ENCODE peak calls at places on chromosomes 13 and 19, in seven cellular contexts. One of them, this sample, is unnamed.

GRCh38 chr19:50392759-50393158 is 8.6 kb downstream of the POLD1 start:
- DNase-seq in glutamatergic neuron: no peak
- DNase-seq in IMR-90: no peak
- DNase-seq in RWPE1: no peak
- DNase-seq in activated T-cell treated with anti-CD3 and anti-CD28 coated beads for 24 hours: no peak
- DNase-seq in iris pigment epithelial cell: no peak
- DNase-seq in GM03348: no peak
- DNase-seq in this sample: no peak

GRCh38 chr19:42092350-42092749 is 16.4 kb downstream of the ZNF574 start:
- DNase-seq in glutamatergic neuron: no peak
- DNase-seq in RWPE1: peak; percentile 45
- DNase-seq in IMR-90: no peak
- DNase-seq in activated T-cell treated with anti-CD3 and anti-CD28 coated beads for 24 hours: peak; percentile 23
- DNase-seq in GM03348: peak; percentile 45
- DNase-seq in iris pigment epithelial cell: no peak
- DNase-seq in this sample: peak; percentile 42

GRCh38 chr13:30731658-30732390 is 3.5 kb upstream of the ALOX5AP start:
- DNase-seq in glutamatergic neuron: no peak
- DNase-seq in RWPE1: no peak
- DNase-seq in activated T-cell treated with anti-CD3 and anti-CD28 coated beads for 24 hours: no peak
- DNase-seq in iris pigment epithelial cell: no peak
- DNase-seq in GM03348: no peak
- DNase-seq in IMR-90: no peak
- DNase-seq in this sample: no peak

GRCh38 chr19:56137405-56137804 is 3.7 kb upstream of the ZNF444 start:
- DNase-seq in GM03348: no peak
- DNase-seq in RWPE1: no peak
- DNase-seq in activated T-cell treated with anti-CD3 and anti-CD28 coated beads for 24 hours: no peak
- DNase-seq in iris pigment epithelial cell: no peak
- DNase-seq in IMR-90: no peak
- DNase-seq in glutamatergic neuron: no peak
- DNase-seq in this sample: no peak

GRCh38 chr13:21481359-21481758 is 22.3 kb upstream of the ZDHHC20 start:
- DNase-seq in activated T-cell treated with anti-CD3 and anti-CD28 coated beads for 24 hours: no peak
- DNase-seq in iris pigment epithelial cell: no peak
- DNase-seq in glutamatergic neuron: no peak
- DNase-seq in RWPE1: no peak
- DNase-seq in IMR-90: no peak
- DNase-seq in GM03348: peak; percentile 14
- DNase-seq in this sample: no peak

GRCh38 chr19:48659768-48660167 is 13.0 kb downstream of the NTN5 start:
- DNase-seq in RWPE1: peak; percentile 82
- DNase-seq in glutamatergic neuron: no peak
- DNase-seq in GM03348: no peak
- DNase-seq in activated T-cell treated with anti-CD3 and anti-CD28 coated beads for 24 hours: no peak
- DNase-seq in IMR-90: no peak
- DNase-seq in iris pigment epithelial cell: peak; percentile 63
- DNase-seq in this sample: no peak

GRCh38 chr13:114129649-114130062 is 2.8 kb downstream of the RASA3 start:
- DNase-seq in glutamatergic neuron: no peak
- DNase-seq in GM03348: no peak
- DNase-seq in iris pigment epithelial cell: no peak
- DNase-seq in activated T-cell treated with anti-CD3 and anti-CD28 coated beads for 24 hours: peak; percentile 26
- DNase-seq in IMR-90: no peak
- DNase-seq in RWPE1: no peak
- DNase-seq in this sample: no peak

GRCh38 chr19:16541526-16542044 is 652 bp downstream of the CHERP start:
- DNase-seq in IMR-90: peak; percentile 11
- DNase-seq in activated T-cell treated with anti-CD3 and anti-CD28 coated beads for 24 hours: no peak
- DNase-seq in RWPE1: no peak
- DNase-seq in GM03348: no peak
- DNase-seq in iris pigment epithelial cell: peak; percentile 42
- DNase-seq in glutamatergic neuron: no peak
- DNase-seq in this sample: no peak

GRCh38 chr19:426725-427445 is 17.9 kb upstream of the C2CD4C start:
- DNase-seq in glutamatergic neuron: no peak
- DNase-seq in activated T-cell treated with anti-CD3 and anti-CD28 coated beads for 24 hours: no peak
- DNase-seq in RWPE1: no peak
- DNase-seq in IMR-90: no peak
- DNase-seq in GM03348: no peak
- DNase-seq in iris pigment epithelial cell: no peak
- DNase-seq in this sample: no peak

GRCh38 chr19:17069249-17069648 is 6.0 kb downstream of the HAUS8 start:
- DNase-seq in iris pigment epithelial cell: no peak
- DNase-seq in glutamatergic neuron: peak; percentile 33
- DNase-seq in IMR-90: no peak
- DNase-seq in RWPE1: no peak
- DNase-seq in GM03348: no peak
- DNase-seq in activated T-cell treated with anti-CD3 and anti-CD28 coated beads for 24 hours: no peak
- DNase-seq in this sample: no peak

GRCh38 chr19:55316646-55317045 is 8.5 kb downstream of the TMEM150B start:
- DNase-seq in iris pigment epithelial cell: no peak
- DNase-seq in activated T-cell treated with anti-CD3 and anti-CD28 coated beads for 24 hours: no peak
- DNase-seq in IMR-90: no peak
- DNase-seq in RWPE1: no peak
- DNase-seq in glutamatergic neuron: no peak
- DNase-seq in GM03348: no peak
- DNase-seq in this sample: no peak

GRCh38 chr13:61414686-61415664 is 674 bp downstream of the PCDH20 start:
- DNase-seq in iris pigment epithelial cell: peak; percentile 16
- DNase-seq in GM03348: peak; percentile 16
- DNase-seq in IMR-90: no peak
- DNase-seq in activated T-cell treated with anti-CD3 and anti-CD28 coated beads for 24 hours: no peak
- DNase-seq in RWPE1: peak; percentile 45
- DNase-seq in glutamatergic neuron: peak; percentile 72
- DNase-seq in this sample: no peak

GRCh38 chr19:41297628-41298326 is 12.2 kb upstream of the CCDC97 start:
- DNase-seq in iris pigment epithelial cell: no peak
- DNase-seq in RWPE1: no peak
- DNase-seq in activated T-cell treated with anti-CD3 and anti-CD28 coated beads for 24 hours: no peak
- DNase-seq in IMR-90: no peak
- DNase-seq in GM03348: no peak
- DNase-seq in glutamatergic neuron: no peak
- DNase-seq in this sample: no peak

GRCh38 chr19:53388904-53389303 is 6.0 kb upstream of the ZNF765 start:
- DNase-seq in glutamatergic neuron: no peak
- DNase-seq in IMR-90: peak; percentile 44
- DNase-seq in iris pigment epithelial cell: peak; percentile 65
- DNase-seq in activated T-cell treated with anti-CD3 and anti-CD28 coated beads for 24 hours: no peak
- DNase-seq in GM03348: no peak
- DNase-seq in RWPE1: no peak
- DNase-seq in this sample: no peak

This sample was measured in effector memory CD8-positive, alpha-beta T cell.